ENCODE peak calls at places on chromosomes 7 and 10, in eight cellular contexts. R is activated T-helper 1 cell treated with anti-CD3 and anti-CD28 coated beads, Interleukin-2, amount 50 U/mL, for 16 hours; C is germinal center; J is left ventricle myocardium inferior; S is Kasumi-1; G is effector CD4-positive, alpha-beta T cell; F is A549; W is CD4-positive, alpha-beta T cell. L is an unnamed sample.

GRCh38 chr7:22582860-22583640 is 83.1 kb upstream of the STEAP1B start:
- DNase-seq in J (no peak), G (no peak), C (no peak), F (peak; percentile 48), S (no peak), R (no peak), W (no peak), L (peak; percentile 59)

GRCh38 chr10:11930342-11930978 is 107.3 kb downstream of the PROSER2 start:
- DNase-seq in R (no peak), F (no peak), W (no peak), C (no peak), G (no peak), J (no peak), S (no peak), L (no peak)

GRCh38 chr7:32533313-32534024 is 38.2 kb downstream of the AVL9 start:
- DNase-seq in G (no peak), W (no peak), R (no peak), C (no peak), J (no peak), S (peak; percentile 29), F (no peak), L (no peak)

GRCh38 chr7:84092207-84092606 is 102.4 kb downstream of the SEMA3A start:
- DNase-seq in C (no peak), R (no peak), W (no peak), J (no peak), F (no peak), S (peak; percentile 65), G (no peak), L (peak; percentile 7)

GRCh38 chr10:31605846-31606543 is 287.0 kb downstream of the ZEB1 start:
- DNase-seq in S (no peak), G (no peak), R (no peak), W (no peak), F (no peak), J (no peak), C (no peak), L (no peak)

GRCh38 chr10:15748137-15748536 is 28.4 kb upstream of the ITGA8 start:
- DNase-seq in W (no peak), S (no peak), F (no peak), J (no peak), G (no peak), C (no peak), R (no peak), L (no peak)

GRCh38 chr7:69676247-69676646 is 78.0 kb downstream of the AUTS2 start:
- DNase-seq in F (no peak), G (no peak), R (no peak), J (no peak), W (no peak), C (no peak), S (no peak), L (no peak)

GRCh38 chr7:76063525-76063924 is 15.6 kb downstream of the MDH2 start:
- DNase-seq in R (no peak), F (no peak), J (peak; percentile 67), G (no peak), C (no peak), W (no peak), S (no peak), L (no peak)

GRCh38 chr10:96746503-96746902 is 26.2 kb upstream of the PIK3AP1 start:
- DNase-seq in F (no peak), J (no peak), G (no peak), S (no peak), C (no peak), R (no peak), W (no peak), L (no peak)

GRCh38 chr7:132035517-132036362 is 479.3 kb upstream of the PODXL start:
- DNase-seq in W (no peak), R (no peak), S (no peak), J (no peak), F (no peak), G (no peak), C (no peak), L (no peak)

GRCh38 chr10:89367529-89367928 is 10.3 kb upstream of the IFIT1B start:
- DNase-seq in W (no peak), R (no peak), F (no peak), C (no peak), J (no peak), G (no peak), S (no peak), L (no peak)

GRCh38 chr10:86368987-86369386 is 2.4 kb upstream of the GRID1 start:
- DNase-seq in G (no peak), C (no peak), W (no peak), S (no peak), R (no peak), J (no peak), F (no peak), L (no peak)

GRCh38 chr7:129279757-129280156 is 54.9 kb downstream of the AHCYL2 start:
- DNase-seq in J (no peak), R (no peak), W (no peak), C (no peak), S (no peak), G (no peak), F (no peak), L (no peak)

GRCh38 chr7:966291-967069 is 8.9 kb downstream of the COX19 start:
- DNase-seq in G (no peak), J (no peak), F (no peak), S (no peak), C (no peak), W (no peak), R (no peak), L (no peak)

GRCh38 chr7:44767134-44767911 is 18.7 kb downstream of the ZMIZ2 start:
- DNase-seq in W (no peak), F (no peak), R (no peak), S (no peak), J (no peak), G (no peak), C (no peak), L (no peak)

GRCh38 chr7:33040803-33041516 is 21.6 kb downstream of the NT5C3A start:
- DNase-seq in W (peak; percentile 56), R (peak; percentile 37), J (no peak), S (peak; percentile 56), F (no peak), G (peak; percentile 69), C (peak; percentile 75), L (no peak)

GRCh38 chr10:95505084-95505610 is 56.0 kb downstream of the SORBS1 start:
- DNase-seq in S (no peak), R (no peak), F (no peak), W (no peak), G (no peak), J (no peak), C (no peak), L (no peak)

GRCh38 chr10:88999629-89000028 is 9.0 kb downstream of the FAS start:
- DNase-seq in R (no peak), C (no peak), F (no peak), G (no peak), S (no peak), W (no peak), J (no peak), L (no peak)

GRCh38 chr7:500521-501420 is 18.9 kb downstream of the PDGFA start:
- DNase-seq in W (no peak), R (no peak), F (no peak), S (no peak), G (no peak), J (peak; percentile 13), C (no peak), L (no peak)

GRCh38 chr7:20191044-20191867 is 25.9 kb downstream of the MACC1 start:
- DNase-seq in F (no peak), W (no peak), R (no peak), J (no peak), C (peak; percentile 22), S (no peak), G (no peak), L (no peak)

GRCh38 chr10:60123172-60123571 is 216.8 kb upstream of the CCDC6 start:
- DNase-seq in W (no peak), J (no peak), F (no peak), S (no peak), R (no peak), C (no peak), G (no peak), L (peak; percentile 22)

GRCh38 chr7:68785036-68785435 is 813.2 kb upstream of the AUTS2 start:
- DNase-seq in J (no peak), G (no peak), F (no peak), S (no peak), R (no peak), W (no peak), C (no peak), L (no peak)

GRCh38 chr10:34528320-34528719 is 286.8 kb downstream of the PARD3 start:
- DNase-seq in G (no peak), R (no peak), J (no peak), F (peak; percentile 66), S (no peak), C (no peak), W (no peak), L (peak; percentile 49)

L was measured in AG08396.